ENCODE peak calls at places on chromosome 2, in seven cellular contexts. W is mesenchymal stem cell; B is GM23248; P is fibroblast of mammary gland; J is CD8-positive, alpha-beta T cell; A is transverse colon; Z is stimulated activated CD8-positive, alpha-beta memory T cell treated with anti-CD3 and anti-CD28 coated beads, Interleukin-15, amount 100 ng/mL, for 24 hours. U is an unnamed sample.

GRCh38 chr2:7633556-7634153 is 716.4 kb downstream of the RNF144A start:
- DNase-seq in Z (no peak), J (no peak), W (no peak), B (no peak), P (no peak), A (no peak), U (no peak)

GRCh38 chr2:233995985-233996384 is 54.5 kb upstream of the SPP2 start:
- DNase-seq in J (no peak), P (peak), W (no peak), A (no peak), Z (no peak), B (peak), U (no peak)

GRCh38 chr2:25233916-25234610 is 65.7 kb upstream of the POMC start:
- DNase-seq in P (no peak), Z (no peak), W (no peak), B (no peak), A (no peak), J (no peak), U (no peak)

GRCh38 chr2:63819765-63820717 is 21.7 kb upstream of the UGP2 start:
- DNase-seq in W (no peak), A (no peak), Z (no peak), P (peak), B (peak), J (no peak), U (peak)

GRCh38 chr2:85892216-85892944 is 3.6 kb upstream of the ST3GAL5 start:
- DNase-seq in B (no peak), A (no peak), J (no peak), W (no peak), P (no peak), Z (no peak), U (peak)

GRCh38 chr2:47867205-47867604 is 39.1 kb downstream of the FBXO11 start:
- DNase-seq in W (peak), A (no peak), B (peak), Z (no peak), J (no peak), P (peak), U (peak)

GRCh38 chr2:240898108-240898730 is 2.3 kb upstream of the MAB21L4 start:
- DNase-seq in A (peak), P (no peak), J (no peak), Z (no peak), W (no peak), B (no peak), U (peak)

GRCh38 chr2:43846140-43846793 is 7.5 kb downstream of the ABCG8 start:
- DNase-seq in A (no peak), J (no peak), Z (no peak), B (no peak), P (no peak), W (no peak), U (no peak)

GRCh38 chr2:128746356-128746755 is 427.7 kb upstream of the HS6ST1 start:
- DNase-seq in W (peak), B (no peak), J (no peak), Z (no peak), P (peak), A (no peak), U (peak)

GRCh38 chr2:21754164-21754788 is 630.5 kb downstream of the TDRD15 start:
- DNase-seq in B (no peak), Z (no peak), P (no peak), A (no peak), W (no peak), J (no peak), U (no peak)

GRCh38 chr2:78540255-78540654 is 485.2 kb upstream of the REG3G start:
- DNase-seq in A (no peak), W (no peak), Z (no peak), J (no peak), B (no peak), P (no peak), U (no peak)

GRCh38 chr2:142097711-142098110 is 33.1 kb downstream of the LRP1B start:
- DNase-seq in A (no peak), P (no peak), J (no peak), Z (no peak), W (no peak), B (no peak), U (no peak)

GRCh38 chr2:233795735-233796171 is 17.6 kb downstream of the MROH2A start:
- DNase-seq in B (no peak), Z (no peak), W (no peak), J (no peak), P (no peak), A (no peak), U (no peak)

GRCh38 chr2:221649045-221649444 is 76.9 kb upstream of the EPHA4 start:
- DNase-seq in Z (no peak), B (peak), J (no peak), A (no peak), P (peak), W (no peak), U (no peak)

GRCh38 chr2:21333694-21334093 is 209.9 kb downstream of the TDRD15 start:
- DNase-seq in J (no peak), P (no peak), A (peak), W (peak), Z (no peak), B (no peak), U (no peak)

GRCh38 chr2:100601661-100602060 is 38.9 kb downstream of the PDCL3 start:
- DNase-seq in W (no peak), P (no peak), A (no peak), B (no peak), J (no peak), Z (no peak), U (no peak)

GRCh38 chr2:224014336-224014735 is 24.8 kb downstream of the SERPINE2 start:
- DNase-seq in J (no peak), W (no peak), Z (no peak), P (no peak), A (no peak), B (no peak), U (no peak)

GRCh38 chr2:10654069-10654468 is 35.7 kb downstream of the NOL10 start:
- DNase-seq in A (no peak), W (peak), P (peak), Z (no peak), J (peak), B (peak), U (peak)

GRCh38 chr2:196939381-196939780 is 12.9 kb upstream of the PGAP1 start:
- DNase-seq in P (peak), J (no peak), B (peak), W (peak), Z (no peak), A (no peak), U (peak)

GRCh38 chr2:222899413-222900181 is 38.8 kb downstream of the ACSL3 start:
- DNase-seq in A (no peak), Z (no peak), W (no peak), J (no peak), B (no peak), P (no peak), U (peak)

U was measured in epithelial cell of esophagus.